ENCODE peak calls at places on chromosomes 3 and 15, in eight cellular contexts. M is GM06990; Q is heart left ventricle; N is CD8-positive, alpha-beta memory T cell; I is HT1080; P is left ventricle myocardium superior; O is upper lobe of right lung; F is T-cell. L is an unnamed sample.

GRCh38 chr3:124995460-124995994 is 60.3 kb downstream of the HEG1 start:
- DNase-seq in M (no peak), Q (peak), N (peak), I (peak), P (peak), O (no peak), F (peak), L (peak)

GRCh38 chr15:66619152-66619903 is 53.5 kb upstream of the LCTL start:
- DNase-seq in M (peak), Q (peak), N (no peak), I (peak), P (peak), O (peak), F (peak), L (peak)

GRCh38 chr3:190892328-190893011 is 30.0 kb upstream of the GMNC start:
- DNase-seq in M (no peak), Q (no peak), N (no peak), I (peak), P (no peak), O (no peak), F (no peak), L (no peak)

GRCh38 chr15:66827039-66827697 is 125.1 kb downstream of the SMAD6 start:
- DNase-seq in M (no peak), Q (no peak), N (no peak), I (no peak), P (no peak), O (peak), F (no peak), L (no peak)

GRCh38 chr15:49412821-49413220 is 10.2 kb upstream of the FGF7 start:
- DNase-seq in M (no peak), Q (no peak), N (no peak), I (no peak), P (no peak), O (no peak), F (no peak), L (no peak)

GRCh38 chr15:45050587-45050986 is 27.6 kb downstream of the SORD start:
- DNase-seq in M (no peak), Q (no peak), N (no peak), I (no peak), P (no peak), O (no peak), F (no peak), L (no peak)

GRCh38 chr3:10552631-10552943 is 47.2 kb upstream of the ATP2B2 start:
- DNase-seq in M (no peak), Q (no peak), N (no peak), I (peak), P (no peak), O (peak), F (no peak), L (no peak)

GRCh38 chr3:41330465-41330864 is 131.2 kb downstream of the CTNNB1 start:
- DNase-seq in M (no peak), Q (no peak), N (no peak), I (peak), P (no peak), O (no peak), F (no peak), L (no peak)

GRCh38 chr3:115915061-115915460 is 291.8 kb downstream of the GAP43 start:
- DNase-seq in M (no peak), Q (no peak), N (no peak), I (no peak), P (no peak), O (no peak), F (no peak), L (no peak)

GRCh38 chr15:40302288-40302886 is 5.3 kb downstream of the PLCB2 start:
- DNase-seq in M (no peak), Q (no peak), N (no peak), I (no peak), P (no peak), O (no peak), F (no peak), L (no peak)

GRCh38 chr3:118942195-118942594 is 92.5 kb downstream of the IGSF11 start:
- DNase-seq in M (no peak), Q (no peak), N (no peak), I (no peak), P (no peak), O (no peak), F (no peak), L (no peak)

L was measured in ovary.